ENCODE peak calls at places on chromosomes 12 and 14, in eight cellular contexts. V is A172; R is ACHN; Z is activated T-helper 1 cell treated with anti-CD3 and anti-CD28 coated beads, Interleukin-12 subunit alpha, Interleukin-12 subunit beta, Interleukin-2, Interleukin-4 antibody, amounts not matched to agents 30 ng/mL and 10 ng/mL and 1 ng/mL, durations not matched to agents 14 hours and 24 hours and 36 hours; Q is WTC11; M is naive thymus-derived CD4-positive, alpha-beta T cell; B is foreskin fibroblast; D is NCI-H2171 treated with DMSO at 0.1 percent for 48 hours. K is an unnamed sample.

GRCh38 chr12:80419660-80420059 is 24.4 kb upstream of the PTPRQ start:
- DNase-seq in Z (no peak), V (no peak), D (no peak), M (no peak), B (no peak), R (no peak), Q (no peak), K (no peak)

GRCh38 chr14:50865677-50866076 is 6.2 kb upstream of the ABHD12B start:
- DNase-seq in M (no peak), B (peak), V (no peak), R (no peak), Q (no peak), D (no peak), Z (no peak), K (no peak)

GRCh38 chr14:104973215-104974145 is 4.7 kb downstream of the AHNAK2 start:
- DNase-seq in M (no peak), D (no peak), Z (no peak), Q (no peak), B (peak), V (peak), R (peak), K (no peak)

GRCh38 chr12:22974865-22975264 is 349.9 kb downstream of the ETNK1 start:
- DNase-seq in R (peak), Z (no peak), V (peak), Q (no peak), M (no peak), D (no peak), B (peak), K (no peak)

GRCh38 chr14:75915063-75915462 is 66.7 kb downstream of the TGFB3 start:
- DNase-seq in D (peak), Q (no peak), V (no peak), B (no peak), R (no peak), Z (no peak), M (no peak), K (no peak)

GRCh38 chr12:49538740-49539403 is at the start of gene KCNH3:
- DNase-seq in Z (peak), Q (peak), V (peak), R (peak), M (peak), D (peak), B (peak), K (peak)

GRCh38 chr14:104514156-104514848 is 65.3 kb upstream of the C14orf180 start:
- DNase-seq in Z (no peak), V (no peak), R (no peak), D (no peak), B (no peak), Q (no peak), M (no peak), K (no peak)

GRCh38 chr12:92915365-92915764 is 13.7 kb downstream of the EEA1 start:
- DNase-seq in Z (no peak), M (no peak), D (no peak), R (no peak), V (no peak), Q (no peak), B (no peak), K (no peak)

GRCh38 chr12:98644433-98644711 is 216 bp downstream of the IKBIP start:
- DNase-seq in B (peak), D (no peak), M (no peak), V (peak), Z (no peak), R (no peak), Q (peak), K (no peak)

GRCh38 chr12:57632369-57632897 is 568 bp downstream of the B4GALNT1 start:
- DNase-seq in V (peak), Z (no peak), M (no peak), D (peak), Q (peak), R (peak), B (peak), K (peak)

GRCh38 chr12:82593901-82594396 is 92.8 kb upstream of the TMTC2 start:
- DNase-seq in M (no peak), Z (no peak), Q (no peak), V (no peak), R (no peak), D (peak), B (no peak), K (peak)

GRCh38 chr12:27785882-27786570 is 6.0 kb upstream of the MANSC4 start:
- DNase-seq in R (no peak), D (no peak), Z (no peak), B (peak), Q (no peak), V (no peak), M (no peak), K (no peak)

GRCh38 chr12:87439990-87440827 is 589.0 kb downstream of the C12orf50 start:
- DNase-seq in B (peak), V (peak), Q (no peak), Z (no peak), R (peak), D (no peak), M (no peak), K (no peak)

K was measured in neuronal stem cell.